ENCODE peak calls at places on chromosomes 3 and 15, in eight cellular contexts. N is tibial nerve; K is ELR; T is tibial artery; X is NCI-H460; H is stimulated activated CD4-positive, alpha-beta T cell treated with anti-CD3 and anti-CD28 coated beads, Interleukin-4, amount 100 ng/mL, for 48 hours; Q is thoracic aorta; D is iris pigment epithelial cell. S is an unnamed sample.

GRCh38 chr3:155019576-155019975 is 60.5 kb upstream of the MME start:
- DNase-seq in N (no peak), K (peak), T (no peak), X (no peak), H (no peak), Q (no peak), D (peak), S (no peak)

GRCh38 chr3:36362973-36363372 is 17.3 kb upstream of the STAC start:
- DNase-seq in N (no peak), K (peak), T (no peak), X (no peak), H (no peak), Q (no peak), D (peak), S (no peak)

GRCh38 chr15:101528108-101528916 is 38.8 kb upstream of the PCSK6 start:
- DNase-seq in N (peak), K (no peak), T (no peak), X (no peak), H (no peak), Q (no peak), D (peak), S (no peak)

GRCh38 chr3:13796683-13797460 is 83.0 kb downstream of the WNT7A start:
- DNase-seq in N (no peak), K (no peak), T (no peak), X (no peak), H (no peak), Q (no peak), D (no peak), S (no peak)

GRCh38 chr3:149291178-149291577 is 42.3 kb downstream of the TM4SF18 start:
- DNase-seq in N (no peak), K (peak), T (no peak), X (no peak), H (no peak), Q (no peak), D (no peak), S (no peak)

GRCh38 chr3:165830746-165831145 is 6.5 kb downstream of the BCHE start:
- DNase-seq in N (no peak), K (no peak), T (no peak), X (no peak), H (no peak), Q (no peak), D (no peak), S (no peak)

GRCh38 chr15:39706252-39706651 is 76.4 kb downstream of the FSIP1 start:
- DNase-seq in N (no peak), K (no peak), T (no peak), X (no peak), H (no peak), Q (no peak), D (no peak), S (no peak)

GRCh38 chr3:94061297-94061696 is 1.4 kb downstream of the DHFR2 start:
- DNase-seq in N (no peak), K (no peak), T (no peak), X (no peak), H (no peak), Q (no peak), D (no peak), S (no peak)

GRCh38 chr3:130711885-130712284 is 34.7 kb downstream of the PIK3R4 start:
- DNase-seq in N (no peak), K (no peak), T (no peak), X (no peak), H (no peak), Q (no peak), D (peak), S (no peak)

GRCh38 chr3:171854649-171855305 is 11.6 kb downstream of the TMEM212 start:
- DNase-seq in N (no peak), K (peak), T (no peak), X (no peak), H (no peak), Q (no peak), D (no peak), S (no peak)

GRCh38 chr3:183635431-183636220 is at the start of gene KLHL24:
- DNase-seq in N (peak), K (peak), T (peak), X (peak), H (peak), Q (peak), D (peak), S (peak)

GRCh38 chr3:129829640-129830039 is 63.9 kb downstream of the TMCC1 start:
- DNase-seq in N (peak), K (peak), T (peak), X (peak), H (no peak), Q (no peak), D (peak), S (no peak)

GRCh38 chr15:40787344-40787841 is 17.6 kb downstream of the C15orf62 start:
- DNase-seq in N (no peak), K (peak), T (no peak), X (no peak), H (peak), Q (no peak), D (peak), S (no peak)

GRCh38 chr3:164465172-164465571 is 613.1 kb downstream of the SI start:
- DNase-seq in N (no peak), K (peak), T (no peak), X (no peak), H (no peak), Q (no peak), D (peak), S (no peak)

GRCh38 chr3:135965506-135966348 is at the start of gene PPP2R3A:
- DNase-seq in N (peak), K (peak), T (peak), X (peak), H (peak), Q (peak), D (peak), S (peak)

GRCh38 chr15:83793069-83793468 is 139.1 kb downstream of the ADAMTSL3 start:
- DNase-seq in N (no peak), K (no peak), T (no peak), X (no peak), H (no peak), Q (no peak), D (no peak), S (no peak)

GRCh38 chr15:68930268-68931022 is at the start of gene SPESP1:
- DNase-seq in N (no peak), K (peak), T (peak), X (no peak), H (peak), Q (no peak), D (peak), S (peak)

GRCh38 chr3:87733671-87734367 is 325.0 kb downstream of the CGGBP1 start:
- DNase-seq in N (no peak), K (no peak), T (no peak), X (no peak), H (no peak), Q (no peak), D (no peak), S (no peak)

GRCh38 chr3:190430906-190431305 is 18.8 kb downstream of the TMEM207 start:
- DNase-seq in N (no peak), K (no peak), T (no peak), X (no peak), H (no peak), Q (no peak), D (no peak), S (no peak)